ENCODE peak calls at places on chromosomes 11 and 22, in nine cellular contexts. One of them, this sample, is unnamed.

GRCh38 chr22:35914665-35915476 is 113.8 kb downstream of the RBFOX2 start:
- DNase-seq in GM12891: no peak
- DNase-seq in A549: peak
- DNase-seq in GM12892: no peak
- DNase-seq in HCT116: peak
- DNase-seq in spleen: no peak
- DNase-seq in uterus: peak
- DNase-seq in IMR-90: peak
- DNase-seq in stomach: peak
- DNase-seq in this sample: peak

GRCh38 chr11:59255281-59255680 is 42.6 kb upstream of the MPEG1 start:
- DNase-seq in stomach: no peak
- DNase-seq in IMR-90: no peak
- DNase-seq in A549: no peak
- DNase-seq in GM12892: no peak
- DNase-seq in uterus: no peak
- DNase-seq in GM12891: no peak
- DNase-seq in HCT116: no peak
- DNase-seq in spleen: no peak
- DNase-seq in this sample: no peak

GRCh38 chr22:27719033-27719341 is 82.6 kb downstream of the MN1 start:
- DNase-seq in IMR-90: no peak
- DNase-seq in spleen: peak
- DNase-seq in GM12891: no peak
- DNase-seq in stomach: no peak
- DNase-seq in uterus: no peak
- DNase-seq in HCT116: no peak
- DNase-seq in GM12892: no peak
- DNase-seq in A549: no peak
- DNase-seq in this sample: no peak

GRCh38 chr22:21982338-21982965 is at the start of gene TOP3B:
- DNase-seq in uterus: peak
- DNase-seq in stomach: peak
- DNase-seq in GM12892: peak
- DNase-seq in HCT116: peak
- DNase-seq in GM12891: peak
- DNase-seq in spleen: peak
- DNase-seq in IMR-90: peak
- DNase-seq in A549: peak
- DNase-seq in this sample: peak

GRCh38 chr11:128806496-128807261 is 60.4 kb downstream of the KCNJ1 start:
- DNase-seq in GM12891: no peak
- DNase-seq in GM12892: no peak
- DNase-seq in A549: no peak
- DNase-seq in HCT116: no peak
- DNase-seq in uterus: no peak
- DNase-seq in stomach: no peak
- DNase-seq in IMR-90: peak
- DNase-seq in spleen: no peak
- DNase-seq in this sample: no peak

GRCh38 chr11:131867457-131868257 is 497.2 kb downstream of the NTM start:
- DNase-seq in uterus: peak
- DNase-seq in A549: peak
- DNase-seq in GM12891: peak
- DNase-seq in spleen: no peak
- DNase-seq in HCT116: no peak
- DNase-seq in GM12892: peak
- DNase-seq in IMR-90: peak
- DNase-seq in stomach: peak
- DNase-seq in this sample: peak

GRCh38 chr11:76339217-76339616 is 41.7 kb downstream of the THAP12 start:
- DNase-seq in A549: no peak
- DNase-seq in spleen: no peak
- DNase-seq in HCT116: no peak
- DNase-seq in GM12892: no peak
- DNase-seq in IMR-90: no peak
- DNase-seq in stomach: no peak
- DNase-seq in GM12891: no peak
- DNase-seq in uterus: peak
- DNase-seq in this sample: no peak

GRCh38 chr22:37675930-37676571 is 615 bp downstream of the LGALS1 start:
- DNase-seq in A549: peak
- DNase-seq in GM12891: no peak
- DNase-seq in spleen: no peak
- DNase-seq in GM12892: no peak
- DNase-seq in stomach: no peak
- DNase-seq in IMR-90: no peak
- DNase-seq in uterus: peak
- DNase-seq in HCT116: no peak
- DNase-seq in this sample: no peak

GRCh38 chr11:111393585-111393984 is 14.5 kb upstream of the POU2AF1 start:
- DNase-seq in uterus: no peak
- DNase-seq in spleen: no peak
- DNase-seq in A549: no peak
- DNase-seq in GM12892: no peak
- DNase-seq in IMR-90: no peak
- DNase-seq in stomach: no peak
- DNase-seq in GM12891: no peak
- DNase-seq in HCT116: no peak
- DNase-seq in this sample: no peak

GRCh38 chr22:41501209-41501608 is 32.3 kb downstream of the ACO2 start:
- DNase-seq in GM12891: no peak
- DNase-seq in spleen: no peak
- DNase-seq in A549: peak
- DNase-seq in stomach: no peak
- DNase-seq in GM12892: no peak
- DNase-seq in uterus: no peak
- DNase-seq in HCT116: no peak
- DNase-seq in IMR-90: no peak
- DNase-seq in this sample: no peak

GRCh38 chr11:92296138-92296515 is 71.5 kb downstream of the FAT3 start:
- DNase-seq in GM12891: no peak
- DNase-seq in A549: peak
- DNase-seq in HCT116: no peak
- DNase-seq in IMR-90: peak
- DNase-seq in stomach: no peak
- DNase-seq in spleen: no peak
- DNase-seq in GM12892: no peak
- DNase-seq in uterus: no peak
- DNase-seq in this sample: no peak

GRCh38 chr11:35412285-35412684 is 7.1 kb downstream of the SLC1A2 start:
- DNase-seq in IMR-90: peak
- DNase-seq in stomach: no peak
- DNase-seq in GM12891: no peak
- DNase-seq in HCT116: no peak
- DNase-seq in A549: peak
- DNase-seq in spleen: no peak
- DNase-seq in GM12892: no peak
- DNase-seq in uterus: no peak
- DNase-seq in this sample: peak

GRCh38 chr11:33909552-33909951 is 17.7 kb upstream of the LMO2 start:
- DNase-seq in GM12892: no peak
- DNase-seq in GM12891: no peak
- DNase-seq in uterus: no peak
- DNase-seq in spleen: no peak
- DNase-seq in A549: no peak
- DNase-seq in HCT116: no peak
- DNase-seq in IMR-90: no peak
- DNase-seq in stomach: no peak
- DNase-seq in this sample: no peak
- TF ChIP-seq POLR2A in GM12892: no peak
- TF ChIP-seq POLR2A in GM12891: no peak
- TF ChIP-seq POLR2A in uterus: no peak
- TF ChIP-seq POLR2A in spleen: no peak
- TF ChIP-seq POLR2A in A549: no peak
- TF ChIP-seq POLR2A in HCT116: no peak
- TF ChIP-seq POLR2A in IMR-90: no peak
- TF ChIP-seq POLR2A in stomach: no peak
- TF ChIP-seq POLR2A in this sample: no peak

GRCh38 chr22:24157783-24158170 is 23.5 kb upstream of the SUSD2 start:
- DNase-seq in stomach: no peak
- DNase-seq in A549: no peak
- DNase-seq in uterus: no peak
- DNase-seq in GM12891: no peak
- DNase-seq in spleen: peak
- DNase-seq in IMR-90: no peak
- DNase-seq in GM12892: no peak
- DNase-seq in HCT116: no peak
- DNase-seq in this sample: no peak

GRCh38 chr22:24154826-24155225 is 26.5 kb upstream of the SUSD2 start:
- DNase-seq in A549: no peak
- DNase-seq in spleen: no peak
- DNase-seq in HCT116: no peak
- DNase-seq in GM12892: no peak
- DNase-seq in stomach: no peak
- DNase-seq in uterus: no peak
- DNase-seq in GM12891: no peak
- DNase-seq in IMR-90: no peak
- DNase-seq in this sample: no peak

GRCh38 chr22:24156915-24157782 is 24.1 kb upstream of the SUSD2 start:
- DNase-seq in A549: peak
- DNase-seq in HCT116: peak
- DNase-seq in stomach: peak
- DNase-seq in IMR-90: peak
- DNase-seq in uterus: peak
- DNase-seq in GM12891: peak
- DNase-seq in GM12892: peak
- DNase-seq in spleen: peak
- DNase-seq in this sample: peak

GRCh38 chr22:24155597-24156145 is 25.6 kb upstream of the SUSD2 start:
- DNase-seq in GM12891: peak
- DNase-seq in uterus: peak
- DNase-seq in A549: peak
- DNase-seq in IMR-90: peak
- DNase-seq in GM12892: peak
- DNase-seq in HCT116: no peak
- DNase-seq in spleen: peak
- DNase-seq in stomach: peak
- DNase-seq in this sample: peak

GRCh38 chr22:24156146-24156914 is 25.0 kb upstream of the SUSD2 start:
- DNase-seq in spleen: peak
- DNase-seq in uterus: no peak
- DNase-seq in stomach: peak
- DNase-seq in A549: no peak
- DNase-seq in HCT116: no peak
- DNase-seq in GM12892: peak
- DNase-seq in GM12891: peak
- DNase-seq in IMR-90: peak
- DNase-seq in this sample: peak
- TF ChIP-seq POLR2A in spleen: no peak
- TF ChIP-seq POLR2A in uterus: no peak
- TF ChIP-seq POLR2A in stomach: no peak
- TF ChIP-seq POLR2A in A549: no peak
- TF ChIP-seq POLR2A in HCT116: no peak
- TF ChIP-seq POLR2A in GM12892: peak
- TF ChIP-seq POLR2A in GM12891: no peak
- TF ChIP-seq POLR2A in IMR-90: no peak
- TF ChIP-seq POLR2A in this sample: no peak

GRCh38 chr22:43554259-43554636 is 142.4 kb downstream of the MPPED1 start:
- DNase-seq in HCT116: no peak
- DNase-seq in A549: no peak
- DNase-seq in IMR-90: no peak
- DNase-seq in GM12891: no peak
- DNase-seq in GM12892: no peak
- DNase-seq in spleen: no peak
- DNase-seq in uterus: no peak
- DNase-seq in stomach: no peak
- DNase-seq in this sample: no peak

GRCh38 chr22:43555561-43556515 is 144.0 kb downstream of the MPPED1 start:
- DNase-seq in uterus: no peak
- DNase-seq in spleen: no peak
- DNase-seq in HCT116: no peak
- DNase-seq in GM12892: no peak
- DNase-seq in A549: no peak
- DNase-seq in IMR-90: no peak
- DNase-seq in GM12891: no peak
- DNase-seq in stomach: no peak
- DNase-seq in this sample: no peak

GRCh38 chr22:43550024-43550620 is 138.3 kb downstream of the MPPED1 start:
- DNase-seq in IMR-90: no peak
- DNase-seq in A549: no peak
- DNase-seq in HCT116: no peak
- DNase-seq in GM12892: no peak
- DNase-seq in uterus: no peak
- DNase-seq in spleen: no peak
- DNase-seq in GM12891: no peak
- DNase-seq in stomach: peak
- DNase-seq in this sample: no peak

GRCh38 chr22:43553451-43554258 is 141.8 kb downstream of the MPPED1 start:
- DNase-seq in GM12892: no peak
- DNase-seq in uterus: no peak
- DNase-seq in spleen: no peak
- DNase-seq in IMR-90: no peak
- DNase-seq in stomach: no peak
- DNase-seq in A549: no peak
- DNase-seq in HCT116: no peak
- DNase-seq in GM12891: no peak
- DNase-seq in this sample: no peak

DNA sequence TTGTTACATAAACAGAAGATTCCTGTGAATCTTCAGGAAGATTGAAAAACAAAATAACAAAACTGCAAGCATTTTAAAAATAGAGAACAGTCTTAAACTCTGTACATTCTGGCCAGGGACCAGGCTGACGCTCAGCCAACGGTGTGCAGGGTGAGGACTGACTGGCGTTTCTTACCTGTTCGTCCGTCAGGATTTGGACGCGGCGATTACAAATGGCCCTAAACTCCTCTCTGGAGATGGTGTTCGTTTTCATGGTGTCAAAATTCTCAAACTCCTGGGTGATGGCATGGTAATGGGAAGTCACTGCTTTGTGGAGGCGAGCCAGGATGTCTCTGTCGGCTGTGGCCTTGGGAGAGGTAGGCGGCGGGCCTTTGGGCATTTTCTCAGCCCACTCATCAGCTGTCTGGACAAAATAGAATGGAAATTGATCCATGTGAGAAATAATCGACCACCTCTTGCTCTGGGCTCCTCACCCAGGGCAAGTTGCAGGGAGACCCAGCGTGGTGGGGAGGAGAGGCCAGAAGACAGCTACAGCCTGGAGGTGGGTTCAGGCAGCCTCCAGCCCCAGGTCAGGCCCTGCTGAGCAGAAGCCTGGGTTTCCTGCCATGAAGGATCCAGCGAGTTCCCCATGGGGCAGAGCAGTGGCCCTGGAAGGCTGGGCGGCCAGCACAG is 143.0 kb downstream of the MPPED1 start:
- DNase-seq in GM12892: no peak
- DNase-seq in GM12891: no peak
- DNase-seq in stomach: no peak
- DNase-seq in IMR-90: no peak
- DNase-seq in A549: no peak
- DNase-seq in spleen: no peak
- DNase-seq in HCT116: no peak
- DNase-seq in uterus: no peak
- DNase-seq in this sample: no peak
- TF ChIP-seq POLR2A in GM12892: no peak
- TF ChIP-seq POLR2A in GM12891: no peak
- TF ChIP-seq POLR2A in stomach: no peak
- TF ChIP-seq POLR2A in IMR-90: no peak
- TF ChIP-seq POLR2A in A549: no peak
- TF ChIP-seq POLR2A in spleen: no peak
- TF ChIP-seq POLR2A in HCT116: no peak
- TF ChIP-seq POLR2A in uterus: no peak
- TF ChIP-seq POLR2A in this sample: no peak

GRCh38 chr22:45107671-45108070 is 56.1 kb upstream of the NUP50 start:
- DNase-seq in HCT116: no peak
- DNase-seq in stomach: no peak
- DNase-seq in spleen: no peak
- DNase-seq in IMR-90: no peak
- DNase-seq in uterus: no peak
- DNase-seq in GM12892: no peak
- DNase-seq in A549: no peak
- DNase-seq in GM12891: no peak
- DNase-seq in this sample: no peak
- TF ChIP-seq POLR2A in HCT116: no peak
- TF ChIP-seq POLR2A in stomach: no peak
- TF ChIP-seq POLR2A in spleen: no peak
- TF ChIP-seq POLR2A in IMR-90: no peak
- TF ChIP-seq POLR2A in uterus: no peak
- TF ChIP-seq POLR2A in GM12892: no peak
- TF ChIP-seq POLR2A in A549: no peak
- TF ChIP-seq POLR2A in GM12891: no peak
- TF ChIP-seq POLR2A in this sample: no peak

This sample was measured in H54.